ENCODE peak calls at places on chromosomes 4 and X, in five cellular contexts. A is hepatocyte; U is WTC11; X is astrocyte of the cerebellum; F is CD8-positive, alpha-beta memory T cell. E is an unnamed sample.
A peak's percentile ranks its signal among the peaks of the same experiment; 100 is the strongest.

GRCh38 chr4:41418444-41418843 is 119.5 kb upstream of the LIMCH1 start:
- DNase-seq in F (no peak), X (peak; percentile 93), A (no peak), U (peak; percentile 27), E (no peak)

GRCh38 chr4:80011636-80012236 is 61.3 kb downstream of the ANTXR2 start:
- DNase-seq in U (no peak), X (no peak), F (no peak), A (no peak), E (no peak)

GRCh38 chrX:43655151-43655676 is 885 bp upstream of the MAOA start:
- DNase-seq in A (peak; percentile 57), U (peak; percentile 13), F (peak; percentile 24), X (no peak), E (no peak)

GRCh38 chr4:108417923-108418322 is 202.5 kb upstream of the RPL34 start:
- DNase-seq in U (no peak), X (peak; percentile 55), F (no peak), A (no peak), E (no peak)

GRCh38 chr4:89660851-89661250 is 176.1 kb downstream of the SNCA start:
- DNase-seq in U (no peak), A (no peak), F (no peak), X (no peak), E (no peak)

GRCh38 chr4:53535567-53535966 is 55.7 kb downstream of the LNX1 start:
- DNase-seq in U (no peak), F (no peak), X (no peak), A (no peak), E (no peak)

GRCh38 chr4:153937289-153937688 is 148.4 kb upstream of the SFRP2 start:
- DNase-seq in F (no peak), A (no peak), U (no peak), X (no peak), E (no peak)

GRCh38 chrX:132837971-132838370 is 120.5 kb downstream of the HS6ST2 start:
- DNase-seq in U (no peak), X (no peak), A (peak; percentile 4), F (no peak), E (no peak)

GRCh38 chr4:181909368-181909767 is 333.8 kb upstream of the TENM3 start:
- DNase-seq in A (peak; percentile 55), F (no peak), U (no peak), X (peak; percentile 40), E (no peak)

GRCh38 chrX:50594788-50595187 is 124.2 kb upstream of the DGKK start:
- DNase-seq in F (no peak), A (no peak), X (no peak), U (peak; percentile 34), E (no peak)

GRCh38 chr4:6504900-6505496 is 32.6 kb upstream of the PPP2R2C start:
- DNase-seq in X (no peak), U (no peak), A (no peak), F (no peak), E (no peak)

GRCh38 chr4:173288698-173289350 is 45.3 kb downstream of the HMGB2 start:
- DNase-seq in U (no peak), X (no peak), F (no peak), A (no peak), E (no peak)

GRCh38 chrX:44872319-44872816 is 620 bp upstream of the KDM6A start:
- DNase-seq in F (peak; percentile 67), A (peak; percentile 62), X (no peak), U (peak; percentile 39), E (no peak)

GRCh38 chr4:111943796-111944203 is 201.5 kb upstream of the FAM241A start:
- DNase-seq in F (no peak), U (peak; percentile 62), X (no peak), A (peak; percentile 71), E (no peak)

GRCh38 chr4:26938516-26938915 is 77.9 kb downstream of the STIM2 start:
- DNase-seq in A (peak; percentile 6), F (no peak), X (no peak), U (no peak), E (no peak)

GRCh38 chrX:22203186-22203585 is 69.5 kb upstream of the CBLL2 start:
- DNase-seq in U (no peak), A (no peak), X (no peak), F (no peak), E (no peak)

GRCh38 chr4:140867338-140867737 is 111.2 kb upstream of the TBC1D9 start:
- DNase-seq in X (no peak), U (no peak), A (no peak), F (no peak), E (no peak)

GRCh38 chrX:134396174-134396573 is 63.8 kb upstream of the HPRT1 start:
- DNase-seq in X (no peak), F (no peak), U (no peak), A (no peak), E (no peak)

GRCh38 chrX:154548028-154548316 is 552 bp downstream of the IKBKG start:
- DNase-seq in A (no peak), F (no peak), U (no peak), X (no peak), E (no peak)

GRCh38 chr4:127604949-127605709 is 27.6 kb upstream of the INTU start:
- DNase-seq in X (no peak), A (peak; percentile 49), F (no peak), U (peak; percentile 69), E (no peak)

GRCh38 chr4:56976878-56977320 is 507 bp downstream of the NOA1 start:
- DNase-seq in U (peak; percentile 76), X (no peak), F (no peak), A (peak; percentile 84), E (peak; percentile 19)

GRCh38 chrX:131068945-131069719 is 11.0 kb downstream of the ARHGAP36 start:
- DNase-seq in A (peak; percentile 54), F (no peak), U (peak; percentile 83), X (no peak), E (no peak)

GRCh38 chr4:185307136-185307950 is 88.4 kb downstream of the LRP2BP start:
- DNase-seq in F (no peak), A (no peak), U (no peak), X (no peak), E (no peak)

GRCh38 chrX:49166914-49167739 is 4.6 kb downstream of the MAGIX start:
- DNase-seq in A (peak; percentile 56), F (peak; percentile 54), U (no peak), X (peak; percentile 54), E (peak; percentile 62)

GRCh38 chr4:25123236-25123635 is 37.0 kb downstream of the SEPSECS start:
- DNase-seq in U (no peak), X (no peak), A (no peak), F (no peak), E (no peak)

GRCh38 chr4:155999743-156000142 is 46.1 kb upstream of the CTSO start:
- DNase-seq in A (peak; percentile 28), U (peak; percentile 88), F (no peak), X (no peak), E (no peak)

GRCh38 chrX:76987381-76987780 is 459.8 kb upstream of the FGF16 start:
- DNase-seq in X (no peak), A (no peak), F (no peak), U (peak; percentile 15), E (no peak)

GRCh38 chrX:10607233-10607632 is 13.2 kb downstream of the MID1 start:
- DNase-seq in X (no peak), U (no peak), A (no peak), F (no peak), E (no peak)

GRCh38 chr4:24550773-24551172 is 33.6 kb downstream of the DHX15 start:
- DNase-seq in F (no peak), X (no peak), A (no peak), U (no peak), E (no peak)

GRCh38 chr4:80196259-80197131 is 808 bp upstream of the PRDM8 start:
- DNase-seq in F (no peak), X (no peak), U (peak; percentile 59), A (no peak), E (no peak)

GRCh38 chr4:128364565-128364964 is 77.0 kb upstream of the PGRMC2 start:
- DNase-seq in X (no peak), U (no peak), F (no peak), A (no peak), E (no peak)

GRCh38 chr4:44928062-44928380 is 201.7 kb upstream of the GNPDA2 start:
- DNase-seq in F (no peak), U (no peak), X (no peak), A (no peak), E (no peak)

GRCh38 chr4:55925235-55925634 is 23.5 kb upstream of the CEP135 start:
- DNase-seq in X (no peak), F (no peak), A (no peak), U (no peak), E (no peak)

GRCh38 chr4:38495481-38495880 is 168.5 kb upstream of the KLF3 start:
- DNase-seq in A (no peak), U (peak; percentile 31), F (no peak), X (no peak), E (no peak)

GRCh38 chrX:12447448-12448154 is 309.3 kb downstream of the FRMPD4 start:
- DNase-seq in U (no peak), F (no peak), X (peak; percentile 27), A (peak; percentile 43), E (no peak)

GRCh38 chrX:74923942-74924448 is 1.3 kb downstream of the NEXMIF start:
- DNase-seq in F (peak; percentile 13), X (no peak), U (peak; percentile 15), A (peak; percentile 16), E (no peak)

E was measured in T-helper 22 cell.